ENCODE peak calls at places on chromosomes 2 and 18, in five cellular contexts. X is K562, J is astrocyte of the spinal cord, Q is osteoblast, E is fibroblast of mammary gland. Y is an unnamed sample.

GRCh38 chr18:7657050-7657449 is 89.9 kb downstream of the PTPRM start:
- DNase-seq in X (no peak), J (no peak), Q (no peak), E (no peak), Y (no peak)

GRCh38 chr2:64001382-64002101 is 17.7 kb downstream of the VPS54 start:
- DNase-seq in X (no peak), J (no peak), Q (no peak), E (no peak), Y (no peak)

GRCh38 chr2:8455236-8456148 is 226.4 kb upstream of the ID2 start:
- DNase-seq in X (no peak), J (no peak), Q (no peak), E (no peak), Y (no peak)

GRCh38 chr2:227479865-227480475 is 8.0 kb downstream of the AGFG1 start:
- DNase-seq in X (peak; percentile 34), J (peak; percentile 29), Q (no peak), E (peak; percentile 69), Y (peak; percentile 69)

GRCh38 chr2:9463698-9464034 is 10.7 kb upstream of the IAH1 start:
- DNase-seq in X (no peak), J (peak; percentile 36), Q (peak; percentile 87), E (peak; percentile 38), Y (no peak)

GRCh38 chr18:42192251-42193248 is 237.5 kb downstream of the PIK3C3 start:
- DNase-seq in X (no peak), J (peak; percentile 26), Q (no peak), E (peak; percentile 36), Y (peak; percentile 13)

GRCh38 chr2:149061119-149061518 is 22.6 kb downstream of the LYPD6B start:
- DNase-seq in X (no peak), J (no peak), Q (no peak), E (no peak), Y (no peak)

GRCh38 chr2:6077585-6077984 is 385.4 kb downstream of the SOX11 start:
- DNase-seq in X (no peak), J (no peak), Q (no peak), E (no peak), Y (no peak)

GRCh38 chr2:188517549-188518255 is 226.0 kb downstream of the GULP1 start:
- DNase-seq in X (no peak), J (no peak), Q (no peak), E (no peak), Y (no peak)

GRCh38 chr2:147925886-147926285 is 81.1 kb downstream of the ACVR2A start:
- DNase-seq in X (no peak), J (no peak), Q (no peak), E (peak; percentile 12), Y (peak; percentile 42)

GRCh38 chr2:239947361-239948045 is 77.6 kb downstream of the NDUFA10 start:
- DNase-seq in X (no peak), J (no peak), Q (peak; percentile 79), E (no peak), Y (no peak)

GRCh38 chr2:44975571-44976450 is 33.4 kb downstream of the SIX2 start:
- DNase-seq in X (peak; percentile 24), J (no peak), Q (peak; percentile 43), E (no peak), Y (peak; percentile 31)

GRCh38 chr18:5630766-5631413 is 87.1 kb upstream of the EPB41L3 start:
- DNase-seq in X (no peak), J (no peak), Q (peak; percentile 78), E (peak; percentile 50), Y (no peak)
- H3K4me3 ChIP-seq in X (no peak overlapping the region), J (no peak overlapping the region), Q (no peak overlapping the region), E (no peak overlapping the region), Y (no peak overlapping the region)

GRCh38 chr2:136874258-136874657 is 108.9 kb downstream of the THSD7B start:
- DNase-seq in X (peak; percentile 2), J (no peak), Q (no peak), E (peak; percentile 2), Y (peak; percentile 38)
- TF ChIP-seq CTCF in X (peak; percentile 11), J (peak; percentile 16), Q (peak; percentile 23), E (peak; percentile 31), Y (peak; percentile 29)

GRCh38 chr18:8752329-8752728 is 47.0 kb downstream of the MTCL1 start:
- DNase-seq in X (no peak), J (peak; percentile 49), Q (peak; percentile 83), E (peak; percentile 24), Y (peak; percentile 60)

GRCh38 chr18:8749492-8749891 is 44.1 kb downstream of the MTCL1 start:
- DNase-seq in X (no peak), J (no peak), Q (no peak), E (no peak), Y (no peak)

GRCh38 chr18:8747440-8747937 is 42.1 kb downstream of the MTCL1 start:
- DNase-seq in X (no peak), J (peak; percentile 93), Q (peak; percentile 69), E (peak; percentile 68), Y (peak; percentile 92)

GRCh38 chr18:8751692-8752091 is 46.3 kb downstream of the MTCL1 start:
- DNase-seq in X (no peak), J (no peak), Q (no peak), E (no peak), Y (no peak)

GRCh38 chr18:8750954-8751415 is 45.6 kb downstream of the MTCL1 start:
- DNase-seq in X (no peak), J (peak; percentile 88), Q (peak; percentile 87), E (peak; percentile 92), Y (peak; percentile 88)
- H3K4me3 ChIP-seq in X (no peak overlapping the region), J (no peak overlapping the region), Q (no peak overlapping the region), E (no peak overlapping the region), Y (no peak overlapping the region)

GRCh38 chr2:127643698-127644660 is 2.0 kb upstream of the GPR17 start:
- DNase-seq in X (no peak), J (no peak), Q (no peak), E (no peak), Y (no peak)
- TF ChIP-seq CTCF in X (peak; percentile 23), J (no peak), Q (no peak), E (no peak), Y (no peak)

GRCh38 chr2:177161741-177162440 is 50.7 kb upstream of the HNRNPA3 start:
- DNase-seq in X (peak; percentile 51), J (peak; percentile 36), Q (peak; percentile 63), E (peak; percentile 54), Y (peak; percentile 64)
- H3K4me3 ChIP-seq in X (no peak overlapping the region), J (no peak overlapping the region), Q (peak overlapping the region; percentile 26), E (no peak overlapping the region), Y (no peak overlapping the region)

GRCh38 chr2:119820275-119820674 is 60.6 kb downstream of the PTPN4 start:
- DNase-seq in X (no peak), J (peak; percentile 76), Q (no peak), E (peak; percentile 98), Y (peak; percentile 87)

GRCh38 chr2:119818792-119819191 is 59.1 kb downstream of the PTPN4 start:
- DNase-seq in X (no peak), J (no peak), Q (no peak), E (no peak), Y (no peak)

GRCh38 chr2:119819846-119820245 is 60.1 kb downstream of the PTPN4 start:
- DNase-seq in X (no peak), J (no peak), Q (no peak), E (no peak), Y (no peak)

GRCh38 chr2:119823734-119824334 is 64.1 kb downstream of the PTPN4 start:
- DNase-seq in X (peak; percentile 50), J (peak; percentile 54), Q (peak; percentile 77), E (peak; percentile 60), Y (peak; percentile 71)

DNA sequence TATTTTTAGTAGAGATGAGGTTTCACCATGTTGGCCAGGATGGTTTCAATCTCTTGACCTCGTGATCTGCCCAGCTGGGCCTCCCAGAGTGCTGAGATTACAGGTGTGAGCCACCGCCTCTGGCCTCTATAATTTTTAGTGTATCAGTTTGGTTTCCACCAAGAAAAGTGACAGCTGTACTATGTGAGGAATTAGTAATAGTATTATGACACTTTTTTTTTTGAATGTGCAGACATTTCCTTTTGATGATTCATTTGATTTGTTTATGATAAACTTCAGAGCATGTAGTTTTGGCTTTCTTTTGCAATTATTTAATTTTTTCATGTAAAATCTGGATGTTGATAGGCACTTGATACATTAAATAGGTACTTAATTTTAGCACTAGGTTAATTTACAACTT is 61.5 kb downstream of the PTPN4 start:
- DNase-seq in X (no peak), J (no peak), Q (no peak), E (no peak), Y (peak; percentile 23)
- TF ChIP-seq CTCF in X (no peak), J (no peak), Q (no peak), E (no peak), Y (no peak)

GRCh38 chr2:56582570-56582969 is 398.8 kb downstream of the CCDC85A start:
- DNase-seq in X (no peak), J (no peak), Q (no peak), E (no peak), Y (no peak)
- H3K4me3 ChIP-seq in X (no peak overlapping the region), J (no peak overlapping the region), Q (no peak overlapping the region), E (no peak overlapping the region), Y (no peak overlapping the region)

DNA sequence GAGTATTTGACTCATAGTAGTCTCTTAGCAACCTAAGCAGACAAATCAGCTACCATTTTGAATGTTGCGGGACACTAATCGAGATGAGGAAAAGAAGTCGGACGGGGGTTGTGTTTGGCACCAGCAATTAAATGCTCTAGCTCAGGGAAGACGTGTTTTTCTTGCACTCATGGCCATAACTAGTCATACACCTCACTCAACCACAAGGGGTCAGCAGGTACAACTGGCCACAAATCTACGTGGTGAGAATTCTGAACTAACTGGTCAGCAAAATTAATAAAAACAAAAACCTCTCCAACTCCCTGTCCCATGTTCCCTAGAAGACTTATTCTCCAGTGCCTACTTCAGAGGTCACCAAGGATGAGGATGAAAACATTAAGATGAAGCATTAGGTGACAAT is 1467.8 kb downstream of the DPP10 start:
- DNase-seq in X (no peak), J (no peak), Q (no peak), E (no peak), Y (no peak)
- TF ChIP-seq CTCF in X (no peak), J (no peak), Q (no peak), E (no peak), Y (no peak)

GRCh38 chr2:69190743-69191425 is 177.9 kb downstream of the ANTXR1 start:
- DNase-seq in X (no peak), J (no peak), Q (peak; percentile 29), E (no peak), Y (peak; percentile 57)
- H3K4me3 ChIP-seq in X (no peak overlapping the region), J (no peak overlapping the region), Q (no peak overlapping the region), E (no peak overlapping the region), Y (no peak overlapping the region)

GRCh38 chr18:32549248-32549842 is 78.7 kb upstream of the GAREM1 start:
- DNase-seq in X (peak; percentile 45), J (peak; percentile 44), Q (peak; percentile 56), E (peak; percentile 57), Y (peak; percentile 65)
- TF ChIP-seq CTCF in X (peak; percentile 62), J (peak; percentile 84), Q (peak; percentile 67), E (peak; percentile 78), Y (peak; percentile 82)

Y was measured in cardiac fibroblast.